ENCODE peak calls at places on chromosomes 12 and 14, in ten cellular contexts. B is adrenal gland, O is HTR-8/SVneo, R is ascending aorta, I is RWPE2, N is lung, E is AG08396, D is H1, Y is endodermal cell, Q is mammary epithelial cell. L is an unnamed sample.

GRCh38 chr12:30268036-30268435 is 427.6 kb downstream of the IPO8 start:
- DNase-seq in B (no peak), N (no peak), R (no peak), I (no peak), E (no peak), D (no peak), Q (no peak), Y (no peak), O (no peak), L (no peak)

GRCh38 chr12:129190827-129191226 is 337.5 kb downstream of the GLT1D1 start:
- DNase-seq in B (no peak), Y (peak; percentile 96), I (no peak), E (no peak), O (no peak), Q (no peak), D (peak; percentile 38), R (no peak), N (no peak), L (no peak)

GRCh38 chr12:90831712-90832111 is 123.3 kb downstream of the CCER1 start:
- DNase-seq in B (no peak), R (no peak), Y (no peak), D (no peak), O (no peak), I (no peak), Q (no peak), E (no peak), N (no peak), L (no peak)

GRCh38 chr14:104049576-104050240 is 35.8 kb upstream of the ASPG start:
- DNase-seq in I (no peak), Y (no peak), N (no peak), D (no peak), O (no peak), E (no peak), Q (no peak), B (no peak), R (no peak), L (no peak)

GRCh38 chr12:129570796-129571400 is 332.9 kb downstream of the TMEM132D start:
- DNase-seq in E (no peak), Y (no peak), I (no peak), Q (no peak), B (no peak), O (no peak), D (no peak), N (no peak), R (no peak), L (no peak)

GRCh38 chr14:105096206-105096875 is 31.1 kb upstream of the GPR132 start:
- DNase-seq in B (no peak), E (no peak), R (peak; percentile 47), I (peak; percentile 63), Y (no peak), O (no peak), D (no peak), N (no peak), Q (no peak), L (no peak)

GRCh38 chr12:76784600-76785051 is 20.7 kb downstream of the ZDHHC17 start:
- DNase-seq in O (no peak), Q (peak; percentile 31), E (peak; percentile 29), D (no peak), B (no peak), R (no peak), I (no peak), Y (no peak), N (no peak), L (no peak)

GRCh38 chr12:114625294-114625851 is 58.6 kb downstream of the TBX3 start:
- DNase-seq in Y (peak; percentile 96), D (peak; percentile 43), O (peak; percentile 32), Q (peak; percentile 26), I (no peak), B (peak; percentile 76), N (peak; percentile 32), E (peak; percentile 59), R (no peak), L (peak; percentile 43)

GRCh38 chr12:122293081-122293480 is 26.8 kb upstream of the VPS33A start:
- DNase-seq in R (no peak), D (no peak), I (no peak), E (no peak), O (no peak), B (no peak), Y (no peak), Q (no peak), N (no peak), L (no peak)

GRCh38 chr14:29630566-29631160 is 297.0 kb downstream of the PRKD1 start:
- DNase-seq in N (no peak), I (no peak), D (no peak), Q (peak; percentile 66), E (peak; percentile 3), B (no peak), R (no peak), O (no peak), Y (no peak), L (no peak)

GRCh38 chr12:2924019-2924418 is 33.3 kb downstream of the TULP3 start:
- DNase-seq in B (no peak), E (peak; percentile 31), I (no peak), O (no peak), R (no peak), N (no peak), Q (peak; percentile 12), Y (no peak), D (no peak), L (no peak)

GRCh38 chr12:11824736-11825135 is 175.3 kb downstream of the ETV6 start:
- DNase-seq in N (no peak), D (no peak), I (no peak), R (no peak), Y (no peak), B (no peak), E (no peak), O (no peak), Q (no peak), L (no peak)

GRCh38 chr12:65229441-65229840 is 49.0 kb upstream of the MSRB3 start:
- DNase-seq in B (no peak), E (no peak), D (no peak), Y (no peak), I (no peak), R (no peak), N (no peak), Q (peak; percentile 74), O (peak; percentile 11), L (no peak)

GRCh38 chr12:24197517-24197916 is 248.0 kb upstream of the SOX5 start:
- DNase-seq in E (peak; percentile 7), R (no peak), N (no peak), Y (peak; percentile 71), I (no peak), D (no peak), B (no peak), Q (no peak), O (no peak), L (no peak)

GRCh38 chr14:67817750-67818438 is 1.5 kb upstream of the ZFYVE26 start:
- DNase-seq in B (no peak), D (no peak), I (no peak), N (no peak), R (no peak), Q (no peak), Y (no peak), O (no peak), E (no peak), L (no peak)

GRCh38 chr14:71688576-71688975 is 243.7 kb upstream of the RGS6 start:
- DNase-seq in B (no peak), D (no peak), R (no peak), I (no peak), E (no peak), Q (no peak), Y (no peak), O (peak; percentile 55), N (no peak), L (no peak)

GRCh38 chr12:11513288-11513687 is 117.9 kb upstream of the PRB2 start:
- DNase-seq in E (peak; percentile 19), O (no peak), B (no peak), D (no peak), Q (no peak), N (no peak), I (no peak), Y (peak; percentile 72), R (no peak), L (no peak)

GRCh38 chr12:85029456-85029855 is 6.6 kb downstream of the TSPAN19 start:
- DNase-seq in E (peak; percentile 3), Y (no peak), B (no peak), Q (peak; percentile 14), D (no peak), I (no peak), O (peak; percentile 3), N (no peak), R (no peak), L (peak; percentile 10)

GRCh38 chr14:63178912-63179311 is 25.3 kb upstream of the RHOJ start:
- DNase-seq in Y (no peak), N (no peak), O (no peak), Q (peak; percentile 99), E (no peak), B (no peak), I (peak; percentile 82), R (no peak), D (no peak), L (no peak)

GRCh38 chr14:36221097-36221496 is 44.6 kb upstream of the PTCSC3 start:
- DNase-seq in R (no peak), B (no peak), Q (no peak), I (no peak), D (no peak), Y (no peak), O (no peak), N (no peak), E (no peak), L (no peak)

GRCh38 chr12:121264135-121264534 is 32.4 kb downstream of the CAMKK2 start:
- DNase-seq in I (no peak), Q (no peak), N (no peak), B (no peak), O (no peak), R (no peak), E (no peak), D (no peak), Y (no peak), L (no peak)

GRCh38 chr12:49750994-49751393 is 9.6 kb downstream of the TMBIM6 start:
- DNase-seq in Q (no peak), D (no peak), E (no peak), R (no peak), I (no peak), O (no peak), Y (no peak), N (no peak), B (no peak), L (no peak)

GRCh38 chr14:68849416-68849815 is 56.5 kb upstream of the ZFP36L1 start:
- DNase-seq in R (no peak), Q (no peak), N (peak; percentile 7), O (no peak), D (no peak), I (no peak), B (no peak), E (no peak), Y (peak; percentile 25), L (no peak)

GRCh38 chr12:52054231-52054837 is 3.1 kb downstream of the NR4A1 start:
- DNase-seq in B (peak; percentile 74), O (no peak), Q (no peak), Y (no peak), I (no peak), E (no peak), N (no peak), R (no peak), D (no peak), L (no peak)

L was measured in SHP77 treated with DMSO at 0.1 percent for 48 hours.